ENCODE peak calls at places on chromosomes 12 and 14, in four cellular contexts. Z, G, J and D are unnamed samples.
A peak's percentile ranks its signal among the peaks of the same experiment; 100 is the strongest.

GRCh38 chr12:117111386-117112267 is 12.4 kb upstream of the TESC start:
- DNase-seq in G (no peak), J (no peak), Z (no peak), D (no peak)

GRCh38 chr12:99455350-99456037 is 192.1 kb upstream of the GARIN6 start:
- DNase-seq in Z (peak; percentile 32), G (no peak), J (no peak), D (no peak)

GRCh38 chr12:22709292-22709691 is 84.3 kb downstream of the ETNK1 start:
- DNase-seq in G (no peak), Z (no peak), J (no peak), D (no peak)

GRCh38 chr12:29395356-29395755 is 14.4 kb upstream of the ERGIC2 start:
- DNase-seq in G (no peak), J (no peak), Z (no peak), D (no peak)

GRCh38 chr12:98754095-98754494 is 109.0 kb downstream of the APAF1 start:
- DNase-seq in G (no peak), Z (no peak), J (no peak), D (peak; percentile 45)

GRCh38 chr14:91343051-91343450 is 74.6 kb downstream of the CCDC88C start:
- DNase-seq in Z (no peak), G (no peak), J (no peak), D (no peak)

GRCh38 chr14:36313206-36313605 is 7.2 kb downstream of the MBIP start:
- DNase-seq in G (no peak), J (no peak), Z (no peak), D (no peak)

GRCh38 chr12:100234591-100235304 is 32.1 kb downstream of the DEPDC4 start:
- DNase-seq in G (no peak), J (no peak), Z (no peak), D (no peak)

GRCh38 chr14:65184032-65184764 is 81.9 kb upstream of the MAX start:
- DNase-seq in Z (no peak), G (no peak), J (no peak), D (no peak)

GRCh38 chr12:51482808-51483532 is 58.3 kb downstream of the SLC4A8 start:
- DNase-seq in J (no peak), G (no peak), Z (no peak), D (no peak)

GRCh38 chr14:104266643-104267575 is 128.5 kb downstream of the KIF26A start:
- DNase-seq in G (no peak), Z (no peak), J (no peak), D (no peak)

GRCh38 chr12:28247806-28248205 is 57.5 kb downstream of the CCDC91 start:
- DNase-seq in J (no peak), G (no peak), Z (no peak), D (no peak)

GRCh38 chr12:80293759-80294158 is 150.3 kb upstream of the PTPRQ start:
- DNase-seq in G (no peak), Z (no peak), J (no peak), D (no peak)

GRCh38 chr12:22729431-22729830 is 104.5 kb downstream of the ETNK1 start:
- DNase-seq in J (no peak), Z (no peak), G (no peak), D (no peak)

GRCh38 chr14:32588448-32589320 is 259.6 kb downstream of the AKAP6 start:
- DNase-seq in J (no peak), G (no peak), Z (no peak), D (no peak)

GRCh38 chr14:77529963-77530362 is 31.3 kb upstream of the ISM2 start:
- DNase-seq in G (no peak), Z (no peak), J (no peak), D (no peak)

GRCh38 chr14:71739273-71739990 is 192.8 kb upstream of the RGS6 start:
- DNase-seq in G (peak; percentile 17), Z (no peak), J (no peak), D (no peak)

GRCh38 chr14:85426068-85426935 is 103.6 kb upstream of the FLRT2 start:
- DNase-seq in G (no peak), J (no peak), Z (no peak), D (no peak)

GRCh38 chr12:104668274-104668718 is 211.5 kb downstream of the CHST11 start:
- DNase-seq in G (peak; percentile 64), J (no peak), Z (no peak), D (no peak)

GRCh38 chr12:67419810-67420209 is 150.7 kb downstream of the CAND1 start:
- DNase-seq in G (no peak), J (no peak), Z (no peak), D (no peak)

GRCh38 chr14:77970646-77971045 is 170.7 kb downstream of the ADCK1 start:
- DNase-seq in G (no peak), J (no peak), Z (no peak), D (no peak)

GRCh38 chr14:96790211-96790610 is 7.0 kb upstream of the VRK1 start:
- DNase-seq in G (no peak), J (no peak), Z (no peak), D (no peak)

GRCh38 chr14:72708708-72709475 is 185.0 kb downstream of the DPF3 start:
- DNase-seq in J (no peak), G (no peak), Z (no peak), D (peak; percentile 18)

GRCh38 chr12:46379352-46379751 is 6.8 kb upstream of the SLC38A2 start:
- DNase-seq in G (no peak), Z (no peak), J (no peak), D (no peak)

GRCh38 chr12:6288235-6288634 is 22.2 kb upstream of the PLEKHG6 start:
- DNase-seq in Z (no peak), J (no peak), G (no peak), D (no peak)

GRCh38 chr14:69625299-69626131 is 14.1 kb downstream of the SUSD6 start:
- DNase-seq in J (peak; percentile 42), G (peak; percentile 69), Z (no peak), D (peak; percentile 50)

DNA sequence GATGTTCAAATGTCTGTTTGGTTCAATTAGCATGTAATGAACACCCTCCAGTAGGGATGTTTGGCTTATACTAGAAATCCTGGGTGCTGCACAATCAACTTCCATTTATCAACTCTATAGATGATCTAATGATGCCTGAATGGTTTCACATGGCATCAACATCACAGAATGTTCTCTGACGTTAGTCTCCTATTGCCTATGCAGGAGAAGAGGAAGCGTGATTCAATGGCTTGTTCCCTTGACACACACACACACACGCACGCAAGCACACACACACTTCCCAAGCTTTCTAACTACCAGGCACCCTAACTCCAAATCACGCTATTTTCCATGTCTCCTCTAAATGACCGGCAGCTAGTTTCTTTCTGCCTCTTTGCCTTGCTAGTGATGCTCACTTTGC is 49.3 kb downstream of the PKP2 start:
- DNase-seq in Z (no peak), J (no peak), G (no peak), D (no peak)
- H3K27ac ChIP-seq in Z (no peak overlapping the region), J (no peak overlapping the region), G (peak overlapping the region; percentile 15), D (no peak overlapping the region)

GRCh38 chr12:53090559-53090958 is 6.9 kb upstream of the IGFBP6 start:
- DNase-seq in G (no peak), J (no peak), Z (no peak), D (no peak)

GRCh38 chr12:53090105-53090504 is 7.4 kb upstream of the IGFBP6 start:
- DNase-seq in Z (no peak), G (no peak), J (no peak), D (no peak)

GRCh38 chr12:53093777-53094393 is 3.6 kb upstream of the IGFBP6 start:
- DNase-seq in Z (no peak), J (no peak), G (no peak), D (no peak)

GRCh38 chr12:53094394-53094787 is 3.1 kb upstream of the IGFBP6 start:
- DNase-seq in J (no peak), G (no peak), Z (no peak), D (no peak)

GRCh38 chr12:53091756-53092155 is 5.7 kb upstream of the IGFBP6 start:
- DNase-seq in G (no peak), J (no peak), Z (no peak), D (no peak)
- H3K27ac ChIP-seq in G (no peak overlapping the region), J (no peak overlapping the region), Z (no peak overlapping the region), D (no peak overlapping the region)

GRCh38 chr12:53069621-53070410 is 9.4 kb downstream of the SPRYD3 start:
- DNase-seq in J (no peak), G (no peak), Z (no peak), D (no peak)

GRCh38 chr12:53067993-53068770 is 11.0 kb downstream of the SPRYD3 start:
- DNase-seq in Z (no peak), J (no peak), G (no peak), D (no peak)

GRCh38 chr12:53071591-53072551 is 7.3 kb downstream of the SPRYD3 start:
- DNase-seq in Z (no peak), G (peak; percentile 84), J (no peak), D (no peak)

GRCh38 chr12:53068811-53069585 is 10.2 kb downstream of the SPRYD3 start:
- DNase-seq in Z (no peak), J (no peak), G (no peak), D (no peak)

DNA sequence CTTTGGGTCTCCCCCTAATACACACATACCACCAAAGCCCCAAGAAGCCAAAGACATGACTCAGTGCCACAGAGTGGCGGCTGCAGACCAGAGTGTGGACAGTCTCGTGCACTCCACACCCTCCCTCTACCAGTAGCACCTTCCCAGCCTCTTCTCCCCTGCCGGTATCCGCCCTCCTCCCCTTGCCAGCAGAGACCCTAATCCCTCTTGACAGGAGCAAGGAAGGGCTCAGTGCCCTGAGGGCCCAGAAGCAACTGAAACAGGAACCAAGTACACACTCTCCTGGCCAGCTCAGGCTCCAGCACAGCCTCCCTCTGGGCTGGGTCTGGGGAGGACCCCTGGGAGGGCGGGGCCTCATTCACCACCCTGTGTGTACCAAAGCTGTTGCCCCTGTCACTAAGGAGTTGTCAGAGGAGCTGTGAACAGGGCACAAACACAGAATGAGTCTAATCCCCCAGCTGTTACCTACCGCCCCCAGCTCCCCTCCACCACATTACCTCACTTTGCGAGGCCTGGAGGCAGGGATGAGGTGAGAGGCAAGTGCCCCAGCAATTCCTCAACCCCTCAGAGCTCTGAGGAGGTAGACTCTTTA is 8.2 kb downstream of the SPRYD3 start:
- DNase-seq in J (no peak), Z (no peak), G (no peak), D (no peak)
- H3K27ac ChIP-seq in J (peak overlapping the region; percentile 30), Z (peak overlapping the region; percentile 87), G (peak overlapping the region; percentile 81), D (no peak overlapping the region)

GRCh38 chr14:24801024-24801423 is 167.0 kb upstream of the GZMB start:
- DNase-seq in Z (no peak), J (no peak), G (no peak), D (no peak)
- H3K27ac ChIP-seq in Z (no peak overlapping the region), J (no peak overlapping the region), G (no peak overlapping the region), D (no peak overlapping the region)

GRCh38 chr12:44654641-44655625 is 221.2 kb downstream of the NELL2 start:
- DNase-seq in Z (no peak), G (no peak), J (peak; percentile 22), D (peak; percentile 56)
- H3K27ac ChIP-seq in Z (no peak overlapping the region), G (no peak overlapping the region), J (peak overlapping the region; percentile 17), D (peak overlapping the region; percentile 27)